ENCODE peak calls at places on chromosomes 4 and X, in four cellular contexts. D, A, H and Z are unnamed samples.

GRCh38 chr4:48375651-48376291 is 34.4 kb downstream of the SLAIN2 start:
- DNase-seq in H (no peak), A (no peak), D (no peak), Z (no peak)

GRCh38 chr4:1510931-1511330 is 104.7 kb upstream of the NKX1-1 start:
- DNase-seq in A (no peak), H (no peak), D (no peak), Z (no peak)

GRCh38 chr4:52711834-52712171 is 39.4 kb downstream of the ERVMER34-1 start:
- DNase-seq in D (no peak), A (no peak), H (no peak), Z (no peak)

GRCh38 chr4:99324978-99325377 is 3.8 kb upstream of the ADH1B start:
- DNase-seq in D (no peak), H (no peak), A (no peak), Z (no peak)

GRCh38 chrX:135328421-135329005 is 19.2 kb downstream of the ETDC start:
- DNase-seq in D (no peak), A (no peak), H (no peak), Z (no peak)

GRCh38 chrX:72395252-72395651 is 89.5 kb upstream of the CITED1 start:
- DNase-seq in D (no peak), A (no peak), H (no peak), Z (no peak)

GRCh38 chrX:77160301-77160700 is 286.9 kb upstream of the FGF16 start:
- DNase-seq in H (peak), D (no peak), A (no peak), Z (no peak)

GRCh38 chr4:5051210-5051691 is at the start of gene STK32B:
- DNase-seq in D (no peak), A (peak), H (peak), Z (peak)

GRCh38 chrX:108439434-108439883 is at the start of gene COL4A5:
- DNase-seq in H (no peak), D (no peak), A (peak), Z (no peak)

DNA sequence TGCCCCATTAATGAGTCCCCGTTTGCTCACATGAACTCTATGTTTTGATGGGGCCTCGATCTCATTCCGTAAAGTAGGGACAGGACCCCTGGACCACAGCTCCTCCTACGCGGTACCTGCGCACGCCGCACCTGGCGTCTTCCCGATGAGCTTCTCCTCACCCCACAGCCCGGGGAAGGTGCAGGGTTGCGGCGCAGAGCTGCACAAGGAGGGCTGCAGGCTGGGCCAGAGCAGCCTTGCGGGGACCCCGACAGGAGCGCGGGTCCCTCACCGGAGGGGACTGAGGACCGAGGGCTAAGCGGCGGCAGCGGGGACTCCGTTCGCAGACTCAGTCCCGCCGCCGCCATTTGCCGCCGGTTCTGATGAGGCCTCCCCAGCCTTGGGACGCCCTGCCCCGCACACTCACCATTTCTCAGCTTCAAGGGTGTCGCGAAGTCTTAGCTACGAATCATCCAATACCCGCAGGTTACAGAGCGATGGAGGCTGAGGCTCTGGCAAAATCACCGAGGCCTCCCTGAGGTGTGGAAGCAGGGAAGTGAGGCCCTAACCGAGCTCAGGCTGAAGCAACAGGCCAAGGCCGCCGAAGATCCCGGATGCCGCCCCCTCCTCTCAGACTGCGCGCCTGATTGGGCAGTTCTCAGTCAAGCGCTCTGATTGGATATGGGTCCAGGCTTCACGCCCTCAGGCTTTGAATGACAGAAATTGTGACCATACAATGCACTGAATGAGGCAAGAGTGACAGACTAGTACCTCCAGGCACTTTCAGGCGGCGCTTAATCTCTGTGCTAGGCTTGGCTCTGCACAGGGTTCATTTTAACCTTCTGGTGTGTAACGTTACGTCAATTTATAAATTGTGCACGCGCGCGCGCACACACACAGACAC is 25.1 kb downstream of the ZNF721 start:
- DNase-seq in H (peak), A (peak), D (peak), Z (peak)
- TF ChIP-seq POLR2AphosphoS5 in H (peak), A (peak), D (peak), Z (peak)

DNA sequence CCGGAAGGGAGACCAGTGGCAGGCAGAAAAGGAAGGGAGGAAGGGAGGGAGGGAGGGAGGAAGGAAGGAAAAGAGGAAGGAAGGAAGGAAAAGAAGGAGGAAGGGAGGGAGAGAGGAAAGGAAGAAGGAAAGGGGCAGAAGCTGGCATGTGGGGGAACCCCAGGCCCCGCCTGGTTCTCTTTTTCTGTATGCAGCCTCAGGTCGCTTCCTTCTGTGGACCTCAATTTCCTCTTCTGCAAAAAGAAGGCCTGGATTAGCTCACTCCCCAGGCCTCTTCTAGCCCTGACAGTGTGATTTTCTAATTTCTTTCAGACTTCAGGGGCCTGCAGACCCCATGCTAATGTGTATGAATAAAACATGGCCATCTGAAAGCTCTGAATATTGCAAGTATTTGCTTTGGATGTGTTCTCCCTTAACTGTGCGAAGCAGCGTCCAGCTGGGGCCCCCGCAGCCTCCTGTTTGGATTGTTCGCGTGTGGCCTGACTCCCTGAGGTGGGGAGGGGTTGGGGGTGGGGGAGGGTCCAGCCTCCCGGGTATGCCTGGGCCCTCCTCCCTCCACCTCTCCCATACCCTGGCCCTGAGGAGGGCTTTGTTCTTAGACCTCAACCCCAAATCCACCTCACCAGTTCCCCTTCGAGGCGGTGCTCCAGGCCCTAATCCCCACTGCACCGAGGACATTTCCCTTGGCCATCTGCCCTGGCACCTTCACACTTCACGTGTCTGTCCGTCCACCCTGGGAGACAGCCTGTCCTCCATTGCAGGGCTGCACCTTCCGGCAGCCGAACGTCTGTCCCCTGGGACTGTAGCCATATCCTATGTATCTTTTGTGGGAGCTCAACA is 199.9 kb upstream of the ATP6AP2 start:
- DNase-seq in H (peak), D (no peak), A (no peak), Z (no peak)
- TF ChIP-seq SPI1 in H (peak), D (no peak), A (no peak), Z (no peak)

GRCh38 chrX:18425199-18426003 is at the start of gene CDKL5:
- DNase-seq in A (peak), H (peak), D (peak), Z (peak)
- TF ChIP-seq POLR2AphosphoS5 in A (no peak), H (no peak), D (peak), Z (peak)

DNA sequence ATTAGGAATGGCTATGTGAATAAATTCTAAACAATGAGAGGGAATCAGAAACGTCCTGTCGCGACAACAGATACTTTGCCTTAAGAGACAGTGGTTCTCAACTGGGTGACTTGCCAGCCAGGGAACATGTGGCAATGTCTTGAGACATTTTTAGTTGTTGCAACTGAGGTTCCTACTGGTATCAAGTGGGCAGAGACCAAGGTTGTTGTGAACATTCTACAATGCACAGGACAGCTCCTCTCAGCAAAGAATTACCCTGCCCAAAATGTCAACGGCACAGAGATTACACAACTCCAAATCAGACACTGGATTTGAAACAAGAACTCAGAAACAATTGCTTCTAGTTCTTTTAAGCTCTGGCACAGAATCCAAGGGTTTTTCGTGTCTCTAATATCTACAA is 128.6 kb downstream of the ARHGAP6 start:
- DNase-seq in H (peak), A (no peak), D (no peak), Z (no peak)
- TF ChIP-seq SPI1 in H (no peak), A (no peak), D (no peak), Z (no peak)

GRCh38 chr4:140756292-140757219 is at the start of gene TBC1D9:
- DNase-seq in H (peak), A (no peak), D (peak), Z (peak)

GRCh38 chr4:140752669-140753068 is 3.5 kb downstream of the TBC1D9 start:
- DNase-seq in A (no peak), D (no peak), H (no peak), Z (no peak)

GRCh38 chr4:140757220-140757607 is 1.0 kb upstream of the TBC1D9 start:
- DNase-seq in H (no peak), D (no peak), A (no peak), Z (no peak)

GRCh38 chr4:140754918-140755810 is 1.0 kb downstream of the TBC1D9 start:
- DNase-seq in D (no peak), H (no peak), A (no peak), Z (no peak)

DNA sequence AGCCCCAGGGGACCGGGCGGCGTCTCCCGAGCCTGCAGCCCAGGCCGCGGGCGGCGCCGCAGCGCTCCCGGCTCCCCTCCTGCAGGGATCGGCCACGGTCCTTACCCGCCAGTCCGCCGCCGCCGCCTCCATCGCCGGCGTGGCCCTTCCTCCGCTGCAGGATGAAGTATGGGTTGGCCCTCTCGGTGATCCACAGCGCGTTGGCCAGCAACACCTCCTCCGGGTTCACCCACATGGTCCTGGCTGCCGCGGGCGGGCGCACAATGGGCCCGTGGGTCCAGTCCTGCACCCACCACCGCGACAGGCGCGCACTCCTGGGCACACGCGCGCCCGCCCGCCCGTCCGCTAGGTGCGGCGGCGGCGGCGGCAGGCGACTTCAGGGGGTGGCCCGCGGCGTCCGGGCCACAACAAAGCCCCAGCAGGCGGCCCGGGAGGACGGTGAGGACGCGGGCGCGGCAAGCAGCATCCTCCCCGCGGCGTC is 334 bp downstream of the TBC1D9 start:
- DNase-seq in A (no peak), H (peak), D (no peak), Z (peak)
- TF ChIP-seq POLR2AphosphoS5 in A (no peak), H (no peak), D (no peak), Z (no peak)

DNA sequence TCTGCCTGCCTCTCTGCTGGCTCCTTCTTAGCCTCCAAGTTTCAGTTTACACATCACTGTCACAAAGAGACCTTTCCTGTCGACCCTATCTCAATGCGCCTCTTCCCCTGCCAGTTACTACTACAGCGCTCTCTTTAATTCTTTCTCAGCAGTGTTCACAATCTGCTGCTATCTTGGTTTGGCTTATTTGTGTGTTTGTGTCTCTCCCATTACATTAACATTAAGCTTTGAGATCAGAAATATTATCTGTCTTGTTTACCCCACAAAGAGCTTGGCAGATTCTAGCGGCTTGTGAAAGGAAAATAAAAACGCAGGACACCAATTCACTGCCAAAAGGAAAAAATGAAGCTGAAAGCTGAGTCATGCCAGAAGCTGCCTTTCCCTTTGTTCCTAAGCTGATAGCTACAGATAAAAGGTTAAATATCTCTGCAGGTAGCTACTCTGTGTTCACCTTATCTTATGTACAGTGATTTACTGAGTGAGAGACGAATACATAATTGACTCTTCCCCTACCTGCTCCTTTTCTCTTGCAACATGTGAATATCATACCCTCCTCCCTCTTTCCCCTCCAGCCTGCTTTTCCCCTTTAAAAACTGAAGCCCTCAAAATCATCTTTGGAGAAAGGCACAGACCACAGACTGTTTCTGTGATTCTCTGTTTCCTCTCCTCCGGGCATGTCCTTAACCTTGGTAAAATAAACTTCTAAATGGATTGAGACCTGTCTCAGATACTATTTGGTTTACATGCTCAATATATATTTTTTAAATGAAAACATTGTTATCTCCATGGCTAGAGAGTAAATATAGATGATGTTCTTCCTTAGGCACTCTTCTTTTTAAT is 19.3 kb upstream of the SLC9A7 start:
- DNase-seq in A (no peak), D (no peak), H (no peak), Z (no peak)
- TF ChIP-seq SPI1 in A (no peak), D (no peak), H (no peak), Z (no peak)

DNA sequence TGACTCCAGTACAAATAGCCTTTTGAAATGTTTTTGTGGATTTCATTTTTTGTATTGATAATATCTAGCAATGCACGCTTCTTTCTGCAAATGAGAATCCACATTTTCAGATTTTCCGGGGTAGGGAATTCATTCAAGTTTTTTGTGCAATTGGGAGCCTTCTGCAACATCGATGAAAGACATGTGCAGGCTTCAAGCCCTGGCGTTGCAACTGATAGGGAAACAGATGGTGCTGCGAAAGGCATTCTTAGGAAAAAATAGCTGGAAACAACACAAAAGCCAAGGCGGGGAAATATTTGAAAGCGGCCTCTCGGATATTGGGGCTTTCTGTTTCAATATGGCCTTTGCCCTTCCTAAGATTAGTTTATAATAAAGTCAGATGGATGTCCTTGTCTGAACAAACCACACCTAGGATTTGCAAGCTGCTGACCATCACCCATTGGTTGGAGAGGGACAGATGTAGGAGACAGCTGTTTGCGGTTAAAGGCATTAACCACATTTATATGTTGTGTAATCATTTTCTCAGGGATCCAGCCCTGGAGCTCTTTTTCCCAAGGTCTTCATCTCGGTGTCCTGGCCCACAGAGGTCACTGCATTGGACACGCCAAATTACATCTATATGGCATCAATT is 136.4 kb downstream of the PRKX start:
- DNase-seq in H (no peak), D (no peak), A (no peak), Z (no peak)
- TF ChIP-seq POLR2AphosphoS5 in H (no peak), D (no peak), A (no peak), Z (no peak)

GRCh38 chr4:88429401-88429800 is 27.5 kb upstream of the HERC5 start:
- DNase-seq in H (no peak), A (no peak), D (no peak), Z (no peak)
- TF ChIP-seq SPI1 in H (no peak), A (no peak), D (no peak), Z (no peak)

GRCh38 chr4:23260510-23260909 is 567.8 kb downstream of the GBA3 start:
- DNase-seq in H (no peak), A (no peak), D (no peak), Z (no peak)
- TF ChIP-seq POLR2AphosphoS5 in H (no peak), A (no peak), D (no peak), Z (no peak)

GRCh38 chrX:47743504-47743903 is 84.5 kb upstream of the UXT start:
- DNase-seq in A (no peak), H (no peak), D (no peak), Z (no peak)
- TF ChIP-seq SPI1 in A (no peak), H (no peak), D (no peak), Z (no peak)